ENCODE peak calls at places on chromosomes 5 and 9, in seven cellular contexts. D, I, W, G, X, P and H are unnamed samples.
A peak's percentile ranks its signal among the peaks of the same experiment; 100 is the strongest.

GRCh38 chr9:122007837-122008236 is 85.3 kb downstream of the TTLL11 start:
- DNase-seq in D (no peak), I (no peak), W (no peak), G (no peak), X (no peak), P (no peak), H (no peak)

GRCh38 chr9:7520396-7520795 is 279.2 kb downstream of the DMAC1 start:
- DNase-seq in D (no peak), I (no peak), W (no peak), G (no peak), X (no peak), P (no peak), H (no peak)

GRCh38 chr5:86999951-87000350 is 267.7 kb upstream of the RASA1 start:
- DNase-seq in D (no peak), I (no peak), W (no peak), G (no peak), X (no peak), P (no peak), H (no peak)

GRCh38 chr9:85431396-85432102 is 310.2 kb downstream of the AGTPBP1 start:
- DNase-seq in D (peak; percentile 30), I (peak; percentile 13), W (no peak), G (no peak), X (peak; percentile 75), P (no peak), H (peak; percentile 70)

GRCh38 chr5:172757394-172758010 is 13.5 kb downstream of the DUSP1 start:
- DNase-seq in D (no peak), I (no peak), W (no peak), G (no peak), X (no peak), P (no peak), H (no peak)

GRCh38 chr5:125026900-125027731 is 280.7 kb upstream of the ZNF608 start:
- DNase-seq in D (peak; percentile 62), I (peak; percentile 74), W (no peak), G (no peak), X (no peak), P (no peak), H (peak; percentile 65)

GRCh38 chr9:124222918-124223720 is 34.6 kb upstream of the NEK6 start:
- DNase-seq in D (peak; percentile 86), I (no peak), W (no peak), G (no peak), X (peak; percentile 81), P (peak; percentile 96), H (no peak)

GRCh38 chr5:154857091-154857533 is 1.3 kb upstream of the CNOT8 start:
- DNase-seq in D (no peak), I (no peak), W (no peak), G (peak; percentile 61), X (no peak), P (no peak), H (no peak)

GRCh38 chr9:121222524-121223171 is 21.0 kb upstream of the RAB14 start:
- DNase-seq in D (peak; percentile 53), I (peak; percentile 30), W (no peak), G (peak; percentile 58), X (peak; percentile 54), P (peak; percentile 49), H (no peak)

GRCh38 chr5:120108586-120109254 is 355.4 kb upstream of the PRR16 start:
- DNase-seq in D (no peak), I (peak; percentile 28), W (no peak), G (no peak), X (no peak), P (no peak), H (no peak)

GRCh38 chr9:135840107-135840506 is 67.2 kb downstream of the CAMSAP1 start:
- DNase-seq in D (no peak), I (no peak), W (no peak), G (no peak), X (no peak), P (no peak), H (no peak)

GRCh38 chr9:136462664-136463063 is 20.2 kb downstream of the SEC16A start:
- DNase-seq in D (no peak), I (no peak), W (no peak), G (no peak), X (no peak), P (no peak), H (no peak)

GRCh38 chr5:159010611-159011497 is 88.9 kb downstream of the EBF1 start:
- DNase-seq in D (no peak), I (no peak), W (no peak), G (no peak), X (peak; percentile 22), P (no peak), H (no peak)

GRCh38 chr5:131462479-131462878 is 172.6 kb downstream of the RAPGEF6 start:
- DNase-seq in D (no peak), I (no peak), W (no peak), G (no peak), X (peak; percentile 87), P (no peak), H (no peak)

GRCh38 chr9:16138561-16138960 is 585.7 kb downstream of the CCDC171 start:
- DNase-seq in D (no peak), I (no peak), W (no peak), G (no peak), X (no peak), P (no peak), H (peak; percentile 89)

GRCh38 chr5:142864293-142865260 is 94.4 kb downstream of the ARHGAP26 start:
- DNase-seq in D (peak; percentile 51), I (no peak), W (no peak), G (no peak), X (no peak), P (no peak), H (no peak)

GRCh38 chr5:172299916-172300439 is 16.4 kb upstream of the UBTD2 start:
- DNase-seq in D (peak; percentile 27), I (peak; percentile 58), W (no peak), G (no peak), X (no peak), P (no peak), H (peak; percentile 57)

GRCh38 chr9:3238241-3238640 is 287.6 kb downstream of the RFX3 start:
- DNase-seq in D (no peak), I (no peak), W (no peak), G (no peak), X (no peak), P (peak; percentile 2), H (no peak)

GRCh38 chr5:107682533-107682932 is 11.8 kb upstream of the EFNA5 start:
- DNase-seq in D (no peak), I (no peak), W (no peak), G (peak; percentile 60), X (no peak), P (no peak), H (no peak)
- H2AFZ ChIP-seq in D (no peak overlapping the region), I (no peak overlapping the region), W (no peak overlapping the region), G (no peak overlapping the region), X (no peak overlapping the region), P (no peak overlapping the region), H (no peak overlapping the region)

GRCh38 chr5:73591102-73591695 is 25.7 kb downstream of the UTP15 start:
- DNase-seq in D (peak; percentile 85), I (peak; percentile 69), W (peak; percentile 62), G (peak; percentile 73), X (peak; percentile 82), P (peak; percentile 79), H (peak; percentile 64)

GRCh38 chr5:73591698-73592501 is 26.4 kb downstream of the UTP15 start:
- DNase-seq in D (peak; percentile 63), I (peak; percentile 39), W (no peak), G (no peak), X (peak; percentile 14), P (no peak), H (peak; percentile 35)

GRCh38 chr5:73599378-73599777 is 26.6 kb upstream of the ARHGEF28 start:
- DNase-seq in D (no peak), I (no peak), W (no peak), G (no peak), X (no peak), P (no peak), H (no peak)

GRCh38 chr5:73592546-73592945 is 27.0 kb downstream of the UTP15 start:
- DNase-seq in D (no peak), I (no peak), W (no peak), G (no peak), X (no peak), P (no peak), H (peak; percentile 39)

GRCh38 chr5:73596705-73597328 is 29.2 kb upstream of the ARHGEF28 start:
- DNase-seq in D (peak; percentile 63), I (no peak), W (peak; percentile 57), G (peak; percentile 81), X (peak; percentile 39), P (peak; percentile 60), H (peak; percentile 10)
- TF ChIP-seq CTCF in D (peak; percentile 52), I (peak; percentile 65), W (peak; percentile 57), G (peak; percentile 82), X (peak; percentile 61), P (peak; percentile 63), H (peak; percentile 51)

GRCh38 chr5:6448141-6448491 is 543 bp upstream of the UBE2QL1 start:
- DNase-seq in D (no peak), I (no peak), W (no peak), G (no peak), X (no peak), P (no peak), H (no peak)

GRCh38 chr5:6449465-6450158 is 953 bp downstream of the UBE2QL1 start:
- DNase-seq in D (no peak), I (no peak), W (no peak), G (no peak), X (no peak), P (no peak), H (no peak)

GRCh38 chr5:6447384-6448140 is 1.1 kb upstream of the UBE2QL1 start:
- DNase-seq in D (no peak), I (no peak), W (no peak), G (no peak), X (no peak), P (no peak), H (no peak)

GRCh38 chr5:6450235-6450860 is 1.7 kb downstream of the UBE2QL1 start:
- DNase-seq in D (no peak), I (no peak), W (no peak), G (peak; percentile 53), X (no peak), P (no peak), H (no peak)

DNA sequence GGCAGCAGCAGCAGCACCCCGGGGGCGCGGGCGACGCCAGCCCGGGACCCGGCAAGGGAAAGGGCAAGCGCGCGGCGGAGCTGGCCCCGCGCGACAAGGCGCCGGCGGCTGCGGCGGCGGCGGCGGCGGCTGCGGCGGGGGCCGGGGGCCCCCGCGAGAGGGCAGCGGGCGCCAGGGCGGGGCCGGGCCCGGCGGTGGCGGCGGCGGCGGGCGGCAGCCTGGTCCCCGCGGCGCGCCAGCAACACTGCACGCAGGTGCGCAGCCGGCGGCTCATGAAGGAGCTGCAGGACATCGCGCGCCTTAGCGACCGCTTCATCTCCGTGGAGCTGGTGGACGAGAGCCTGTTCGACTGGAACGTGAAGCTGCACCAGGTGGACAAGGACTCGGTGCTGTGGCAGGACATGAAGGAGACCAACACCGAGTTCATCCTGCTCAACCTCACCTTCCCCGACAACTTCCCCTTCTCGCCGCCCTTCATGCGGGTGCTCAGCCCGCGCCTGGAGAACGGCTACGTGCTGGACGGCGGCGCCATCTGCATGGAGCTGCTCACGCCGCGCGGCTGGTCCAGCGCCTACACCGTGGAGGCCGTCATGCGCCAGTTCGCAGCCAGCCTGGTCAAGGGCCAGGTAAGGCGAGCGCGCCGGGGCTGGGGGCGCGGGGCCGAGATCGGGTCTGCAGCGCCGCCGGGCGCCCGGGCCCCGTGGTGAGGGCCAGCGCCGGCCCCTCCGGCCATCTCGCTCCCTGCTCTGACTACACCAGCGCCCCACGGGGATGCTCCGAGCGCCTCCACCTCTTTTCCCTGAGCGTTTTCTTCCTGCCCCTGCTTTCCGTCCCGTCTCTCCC is at the start of gene UBE2QL1:
- DNase-seq in D (peak; percentile 30), I (peak; percentile 21), W (peak; percentile 67), G (peak; percentile 58), X (peak; percentile 24), P (no peak), H (no peak)
- TF ChIP-seq EZH2 in D (peak; percentile 66), I (peak; percentile 72), W (peak; percentile 94), G (peak; percentile 86), X (peak; percentile 95), P (peak; percentile 16), H (peak; percentile 79)

GRCh38 chr9:93172646-93173364 is 11.1 kb upstream of the WNK2 start:
- DNase-seq in D (no peak), I (no peak), W (no peak), G (no peak), X (no peak), P (no peak), H (no peak)
- H2AFZ ChIP-seq in D (no peak overlapping the region), I (no peak overlapping the region), W (peak overlapping the region; percentile 13), G (no peak overlapping the region), X (no peak overlapping the region), P (no peak overlapping the region), H (no peak overlapping the region)